ENCODE peak calls at places on chromosomes 4 and X, in eight cellular contexts. One of them, this sample, is unnamed.

GRCh38 chr4:158766419-158767044 is 2.3 kb upstream of the FNIP2 start:
- DNase-seq in cardiac muscle cell: no peak
- DNase-seq in C1 segment of cervical spinal cord: no peak
- DNase-seq in activated T-helper 1 cell treated with Interleukin-2 at 50 U/mL for 16 hours: no peak
- DNase-seq in heart right ventricle: no peak
- DNase-seq in caudate nucleus: no peak
- DNase-seq in activated T-cell treated with anti-CD3 and anti-CD28 coated beads for 48 hours: no peak
- DNase-seq in KG1: no peak
- DNase-seq in this sample: no peak

GRCh38 chrX:150902434-150903109 is 4.1 kb upstream of the CD99L2 start:
- DNase-seq in cardiac muscle cell: no peak
- DNase-seq in heart right ventricle: no peak
- DNase-seq in KG1: no peak
- DNase-seq in activated T-helper 1 cell treated with Interleukin-2 at 50 U/mL for 16 hours: no peak
- DNase-seq in activated T-cell treated with anti-CD3 and anti-CD28 coated beads for 48 hours: no peak
- DNase-seq in C1 segment of cervical spinal cord: no peak
- DNase-seq in caudate nucleus: no peak
- DNase-seq in this sample: peak

GRCh38 chr4:148171596-148171995 is 270.6 kb downstream of the NR3C2 start:
- DNase-seq in caudate nucleus: no peak
- DNase-seq in activated T-helper 1 cell treated with Interleukin-2 at 50 U/mL for 16 hours: no peak
- DNase-seq in heart right ventricle: no peak
- DNase-seq in cardiac muscle cell: no peak
- DNase-seq in activated T-cell treated with anti-CD3 and anti-CD28 coated beads for 48 hours: no peak
- DNase-seq in C1 segment of cervical spinal cord: no peak
- DNase-seq in KG1: no peak
- DNase-seq in this sample: no peak

GRCh38 chrX:16993791-16994318 is 47.4 kb downstream of the REPS2 start:
- DNase-seq in cardiac muscle cell: no peak
- DNase-seq in caudate nucleus: no peak
- DNase-seq in C1 segment of cervical spinal cord: no peak
- DNase-seq in KG1: no peak
- DNase-seq in activated T-helper 1 cell treated with Interleukin-2 at 50 U/mL for 16 hours: no peak
- DNase-seq in activated T-cell treated with anti-CD3 and anti-CD28 coated beads for 48 hours: no peak
- DNase-seq in heart right ventricle: no peak
- DNase-seq in this sample: no peak

GRCh38 chrX:5632061-5632614 is 596.5 kb downstream of the NLGN4X start:
- DNase-seq in C1 segment of cervical spinal cord: no peak
- DNase-seq in caudate nucleus: no peak
- DNase-seq in cardiac muscle cell: no peak
- DNase-seq in heart right ventricle: no peak
- DNase-seq in activated T-helper 1 cell treated with Interleukin-2 at 50 U/mL for 16 hours: no peak
- DNase-seq in KG1: no peak
- DNase-seq in activated T-cell treated with anti-CD3 and anti-CD28 coated beads for 48 hours: no peak
- DNase-seq in this sample: no peak

GRCh38 chr4:118033148-118034060 is 882 bp upstream of the NDST3 start:
- DNase-seq in cardiac muscle cell: peak
- DNase-seq in caudate nucleus: no peak
- DNase-seq in activated T-helper 1 cell treated with Interleukin-2 at 50 U/mL for 16 hours: no peak
- DNase-seq in activated T-cell treated with anti-CD3 and anti-CD28 coated beads for 48 hours: no peak
- DNase-seq in KG1: no peak
- DNase-seq in C1 segment of cervical spinal cord: peak
- DNase-seq in heart right ventricle: peak
- DNase-seq in this sample: peak

GRCh38 chr4:184784628-184785257 is 41.0 kb downstream of the ACSL1 start:
- DNase-seq in heart right ventricle: no peak
- DNase-seq in caudate nucleus: no peak
- DNase-seq in activated T-helper 1 cell treated with Interleukin-2 at 50 U/mL for 16 hours: no peak
- DNase-seq in activated T-cell treated with anti-CD3 and anti-CD28 coated beads for 48 hours: no peak
- DNase-seq in KG1: no peak
- DNase-seq in cardiac muscle cell: no peak
- DNase-seq in C1 segment of cervical spinal cord: no peak
- DNase-seq in this sample: no peak

GRCh38 chr4:76589402-76589801 is 154.4 kb downstream of the SHROOM3 start:
- DNase-seq in activated T-cell treated with anti-CD3 and anti-CD28 coated beads for 48 hours: no peak
- DNase-seq in heart right ventricle: no peak
- DNase-seq in caudate nucleus: no peak
- DNase-seq in KG1: no peak
- DNase-seq in cardiac muscle cell: peak
- DNase-seq in activated T-helper 1 cell treated with Interleukin-2 at 50 U/mL for 16 hours: no peak
- DNase-seq in C1 segment of cervical spinal cord: no peak
- DNase-seq in this sample: no peak

GRCh38 chrX:129637217-129638109 is 17.3 kb downstream of the APLN start:
- DNase-seq in heart right ventricle: peak
- DNase-seq in activated T-cell treated with anti-CD3 and anti-CD28 coated beads for 48 hours: peak
- DNase-seq in C1 segment of cervical spinal cord: peak
- DNase-seq in KG1: peak
- DNase-seq in caudate nucleus: peak
- DNase-seq in cardiac muscle cell: peak
- DNase-seq in activated T-helper 1 cell treated with Interleukin-2 at 50 U/mL for 16 hours: peak
- DNase-seq in this sample: peak

GRCh38 chr4:52051213-52051614 is at the start of gene SPATA18:
- DNase-seq in C1 segment of cervical spinal cord: no peak
- DNase-seq in caudate nucleus: no peak
- DNase-seq in KG1: no peak
- DNase-seq in activated T-cell treated with anti-CD3 and anti-CD28 coated beads for 48 hours: no peak
- DNase-seq in activated T-helper 1 cell treated with Interleukin-2 at 50 U/mL for 16 hours: no peak
- DNase-seq in heart right ventricle: peak
- DNase-seq in cardiac muscle cell: peak
- DNase-seq in this sample: no peak

GRCh38 chrX:20116575-20117240 is at the start of gene MAP7D2:
- DNase-seq in caudate nucleus: no peak
- DNase-seq in heart right ventricle: no peak
- DNase-seq in activated T-cell treated with anti-CD3 and anti-CD28 coated beads for 48 hours: no peak
- DNase-seq in KG1: no peak
- DNase-seq in activated T-helper 1 cell treated with Interleukin-2 at 50 U/mL for 16 hours: no peak
- DNase-seq in cardiac muscle cell: no peak
- DNase-seq in C1 segment of cervical spinal cord: no peak
- DNase-seq in this sample: peak

GRCh38 chr4:158020175-158020574 is 152.7 kb downstream of the GASK1B start:
- DNase-seq in caudate nucleus: no peak
- DNase-seq in cardiac muscle cell: peak
- DNase-seq in activated T-cell treated with anti-CD3 and anti-CD28 coated beads for 48 hours: no peak
- DNase-seq in KG1: no peak
- DNase-seq in heart right ventricle: no peak
- DNase-seq in activated T-helper 1 cell treated with Interleukin-2 at 50 U/mL for 16 hours: no peak
- DNase-seq in C1 segment of cervical spinal cord: no peak
- DNase-seq in this sample: no peak

GRCh38 chr4:146976145-146976544 is 30.5 kb upstream of the TTC29 start:
- DNase-seq in activated T-cell treated with anti-CD3 and anti-CD28 coated beads for 48 hours: no peak
- DNase-seq in C1 segment of cervical spinal cord: no peak
- DNase-seq in cardiac muscle cell: no peak
- DNase-seq in activated T-helper 1 cell treated with Interleukin-2 at 50 U/mL for 16 hours: no peak
- DNase-seq in KG1: no peak
- DNase-seq in caudate nucleus: no peak
- DNase-seq in heart right ventricle: no peak
- DNase-seq in this sample: no peak

GRCh38 chrX:46630141-46630540 is 56.6 kb downstream of the CHST7 start:
- DNase-seq in activated T-cell treated with anti-CD3 and anti-CD28 coated beads for 48 hours: no peak
- DNase-seq in activated T-helper 1 cell treated with Interleukin-2 at 50 U/mL for 16 hours: no peak
- DNase-seq in caudate nucleus: no peak
- DNase-seq in cardiac muscle cell: no peak
- DNase-seq in C1 segment of cervical spinal cord: no peak
- DNase-seq in KG1: no peak
- DNase-seq in heart right ventricle: no peak
- DNase-seq in this sample: no peak

GRCh38 chr4:90025248-90025647 is 101.9 kb upstream of the CCSER1 start:
- DNase-seq in activated T-cell treated with anti-CD3 and anti-CD28 coated beads for 48 hours: no peak
- DNase-seq in cardiac muscle cell: peak
- DNase-seq in C1 segment of cervical spinal cord: no peak
- DNase-seq in activated T-helper 1 cell treated with Interleukin-2 at 50 U/mL for 16 hours: no peak
- DNase-seq in KG1: no peak
- DNase-seq in heart right ventricle: no peak
- DNase-seq in caudate nucleus: no peak
- DNase-seq in this sample: no peak

GRCh38 chrX:1623691-1624090 is 8.8 kb downstream of the ASMT start:
- DNase-seq in cardiac muscle cell: no peak
- DNase-seq in KG1: no peak
- DNase-seq in caudate nucleus: no peak
- DNase-seq in activated T-helper 1 cell treated with Interleukin-2 at 50 U/mL for 16 hours: no peak
- DNase-seq in activated T-cell treated with anti-CD3 and anti-CD28 coated beads for 48 hours: no peak
- DNase-seq in heart right ventricle: no peak
- DNase-seq in C1 segment of cervical spinal cord: no peak
- DNase-seq in this sample: no peak

GRCh38 chrX:14398725-14399124 is 130.6 kb upstream of the GLRA2 start:
- DNase-seq in caudate nucleus: no peak
- DNase-seq in activated T-helper 1 cell treated with Interleukin-2 at 50 U/mL for 16 hours: no peak
- DNase-seq in KG1: no peak
- DNase-seq in cardiac muscle cell: no peak
- DNase-seq in heart right ventricle: no peak
- DNase-seq in activated T-cell treated with anti-CD3 and anti-CD28 coated beads for 48 hours: no peak
- DNase-seq in C1 segment of cervical spinal cord: no peak
- DNase-seq in this sample: no peak

GRCh38 chrX:120356084-120356483 is 5.8 kb upstream of the ATP1B4 start:
- DNase-seq in activated T-cell treated with anti-CD3 and anti-CD28 coated beads for 48 hours: no peak
- DNase-seq in cardiac muscle cell: no peak
- DNase-seq in C1 segment of cervical spinal cord: no peak
- DNase-seq in activated T-helper 1 cell treated with Interleukin-2 at 50 U/mL for 16 hours: no peak
- DNase-seq in heart right ventricle: no peak
- DNase-seq in KG1: no peak
- DNase-seq in caudate nucleus: no peak
- DNase-seq in this sample: no peak

GRCh38 chr4:127416092-127416491 is 216.7 kb upstream of the INTU start:
- DNase-seq in C1 segment of cervical spinal cord: no peak
- DNase-seq in caudate nucleus: no peak
- DNase-seq in KG1: no peak
- DNase-seq in heart right ventricle: no peak
- DNase-seq in activated T-helper 1 cell treated with Interleukin-2 at 50 U/mL for 16 hours: no peak
- DNase-seq in activated T-cell treated with anti-CD3 and anti-CD28 coated beads for 48 hours: no peak
- DNase-seq in cardiac muscle cell: no peak
- DNase-seq in this sample: no peak

GRCh38 chrX:38570396-38570795 is 9.1 kb downstream of the TSPAN7 start:
- DNase-seq in C1 segment of cervical spinal cord: no peak
- DNase-seq in caudate nucleus: no peak
- DNase-seq in activated T-helper 1 cell treated with Interleukin-2 at 50 U/mL for 16 hours: no peak
- DNase-seq in heart right ventricle: no peak
- DNase-seq in activated T-cell treated with anti-CD3 and anti-CD28 coated beads for 48 hours: no peak
- DNase-seq in KG1: no peak
- DNase-seq in cardiac muscle cell: no peak
- DNase-seq in this sample: no peak

GRCh38 chr4:39324897-39325613 is 41.1 kb downstream of the RFC1 start:
- DNase-seq in cardiac muscle cell: no peak
- DNase-seq in KG1: no peak
- DNase-seq in heart right ventricle: no peak
- DNase-seq in activated T-helper 1 cell treated with Interleukin-2 at 50 U/mL for 16 hours: no peak
- DNase-seq in caudate nucleus: no peak
- DNase-seq in activated T-cell treated with anti-CD3 and anti-CD28 coated beads for 48 hours: no peak
- DNase-seq in C1 segment of cervical spinal cord: no peak
- DNase-seq in this sample: no peak

GRCh38 chrX:121110536-121110935 is 63.1 kb downstream of the GLUD2 start:
- DNase-seq in caudate nucleus: no peak
- DNase-seq in activated T-helper 1 cell treated with Interleukin-2 at 50 U/mL for 16 hours: no peak
- DNase-seq in cardiac muscle cell: no peak
- DNase-seq in KG1: no peak
- DNase-seq in heart right ventricle: no peak
- DNase-seq in C1 segment of cervical spinal cord: no peak
- DNase-seq in activated T-cell treated with anti-CD3 and anti-CD28 coated beads for 48 hours: no peak
- DNase-seq in this sample: no peak

GRCh38 chr4:70703695-70704332 is 15.5 kb downstream of the UTP3 start:
- DNase-seq in cardiac muscle cell: peak
- DNase-seq in heart right ventricle: no peak
- DNase-seq in C1 segment of cervical spinal cord: no peak
- DNase-seq in caudate nucleus: peak
- DNase-seq in activated T-cell treated with anti-CD3 and anti-CD28 coated beads for 48 hours: no peak
- DNase-seq in activated T-helper 1 cell treated with Interleukin-2 at 50 U/mL for 16 hours: no peak
- DNase-seq in KG1: no peak
- DNase-seq in this sample: no peak

GRCh38 chr4:39384563-39384962 is 18.4 kb upstream of the RFC1 start:
- DNase-seq in caudate nucleus: no peak
- DNase-seq in KG1: no peak
- DNase-seq in cardiac muscle cell: no peak
- DNase-seq in C1 segment of cervical spinal cord: no peak
- DNase-seq in activated T-helper 1 cell treated with Interleukin-2 at 50 U/mL for 16 hours: no peak
- DNase-seq in heart right ventricle: no peak
- DNase-seq in activated T-cell treated with anti-CD3 and anti-CD28 coated beads for 48 hours: no peak
- DNase-seq in this sample: no peak

GRCh38 chr4:16686195-16686594 is 212.2 kb downstream of the LDB2 start:
- DNase-seq in C1 segment of cervical spinal cord: no peak
- DNase-seq in activated T-helper 1 cell treated with Interleukin-2 at 50 U/mL for 16 hours: no peak
- DNase-seq in caudate nucleus: no peak
- DNase-seq in heart right ventricle: no peak
- DNase-seq in KG1: no peak
- DNase-seq in cardiac muscle cell: peak
- DNase-seq in activated T-cell treated with anti-CD3 and anti-CD28 coated beads for 48 hours: no peak
- DNase-seq in this sample: no peak

GRCh38 chrX:53319614-53320542 is 38.5 kb upstream of the IQSEC2 start:
- DNase-seq in KG1: no peak
- DNase-seq in caudate nucleus: no peak
- DNase-seq in activated T-helper 1 cell treated with Interleukin-2 at 50 U/mL for 16 hours: no peak
- DNase-seq in activated T-cell treated with anti-CD3 and anti-CD28 coated beads for 48 hours: no peak
- DNase-seq in cardiac muscle cell: no peak
- DNase-seq in C1 segment of cervical spinal cord: no peak
- DNase-seq in heart right ventricle: no peak
- DNase-seq in this sample: no peak

GRCh38 chr4:45442466-45442865 is 681.4 kb downstream of the GABRG1 start:
- DNase-seq in caudate nucleus: no peak
- DNase-seq in activated T-helper 1 cell treated with Interleukin-2 at 50 U/mL for 16 hours: no peak
- DNase-seq in C1 segment of cervical spinal cord: no peak
- DNase-seq in activated T-cell treated with anti-CD3 and anti-CD28 coated beads for 48 hours: no peak
- DNase-seq in KG1: no peak
- DNase-seq in cardiac muscle cell: peak
- DNase-seq in heart right ventricle: no peak
- DNase-seq in this sample: no peak